ENCODE peak calls at places on chromosome 18, in five cellular contexts. K is sigmoid colon, S is breast epithelium, D is transverse colon, Q is stomach. B is an unnamed sample. For H3K9me3 and H3K4me1, the result is how much of the 10 kb centered on the place peaks cover.

GRCh38 chr18:77131652-77132368 is 773 bp downstream of the MBP start:
- DNase-seq in S (peak), D (peak), K (peak), Q (peak), B (peak)

GRCh38 chr18:58381676-58382411 is 247.0 kb downstream of the ALPK2 start:
- DNase-seq in Q (no peak), S (no peak), D (no peak), K (no peak), B (no peak)

GRCh38 chr18:62187543-62188378 is 706 bp downstream of the RELCH start:
- DNase-seq in K (no peak), Q (peak), S (no peak), D (peak), B (no peak)

GRCh38 chr18:2304378-2305175 is 266.7 kb downstream of the METTL4 start:
- DNase-seq in Q (no peak), K (no peak), D (no peak), S (no peak), B (no peak)

GRCh38 chr18:40607741-40608140 is 1347.3 kb upstream of the PIK3C3 start:
- DNase-seq in K (no peak), S (no peak), D (no peak), Q (no peak), B (no peak)

GRCh38 chr18:30175621-30176225 is 866.8 kb downstream of the DSC3 start:
- DNase-seq in S (no peak), K (no peak), D (no peak), Q (no peak), B (no peak)

GRCh38 chr18:76771132-76771824 is 51.1 kb upstream of the ZNF236 start:
- DNase-seq in K (no peak), D (no peak), S (no peak), Q (no peak), B (no peak)

GRCh38 chr18:74478316-74478715 is 17.8 kb upstream of the CNDP2 start:
- DNase-seq in D (no peak), Q (no peak), S (no peak), K (no peak), B (no peak)

GRCh38 chr18:58269931-58270330 is 225.9 kb downstream of the NEDD4L start:
- DNase-seq in K (no peak), D (no peak), S (no peak), Q (peak), B (no peak)

GRCh38 chr18:36519358-36519757 is 221.8 kb downstream of the FHOD3 start:
- DNase-seq in K (no peak), D (no peak), Q (no peak), S (no peak), B (no peak)

GRCh38 chr18:41347057-41347456 is 608.0 kb upstream of the PIK3C3 start:
- DNase-seq in Q (no peak), S (no peak), K (no peak), D (no peak), B (no peak)

GRCh38 chr18:12639990-12640880 is 17.7 kb downstream of the SPIRE1 start:
- DNase-seq in K (no peak), S (no peak), D (no peak), Q (no peak), B (no peak)

GRCh38 chr18:29661924-29662323 is 1380.6 kb downstream of the DSC3 start:
- DNase-seq in D (no peak), K (no peak), S (no peak), Q (no peak), B (no peak)

GRCh38 chr18:74570266-74570665 is 27.4 kb upstream of the ZNF407 start:
- DNase-seq in D (no peak), K (no peak), S (no peak), Q (no peak), B (no peak)

GRCh38 chr18:68840554-68841263 is 42.8 kb downstream of the CCDC102B start:
- DNase-seq in Q (no peak), S (no peak), K (peak), D (no peak), B (no peak)

GRCh38 chr18:79949571-79950439 is 1.6 kb downstream of the SLC66A2 start:
- DNase-seq in D (peak), S (peak), K (peak), Q (peak), B (peak)

GRCh38 chr18:63319383-63320040 is at the start of gene BCL2:
- DNase-seq in D (peak), K (peak), Q (no peak), S (no peak), B (no peak)

GRCh38 chr18:22045221-22045918 is 124.0 kb upstream of the GATA6 start:
- DNase-seq in K (no peak), D (peak), S (no peak), Q (peak), B (no peak)

GRCh38 chr18:69727912-69728572 is 219.6 kb downstream of the CD226 start:
- DNase-seq in K (no peak), Q (no peak), S (no peak), D (no peak), B (no peak)

GRCh38 chr18:73199151-73199550 is 331.4 kb upstream of the NETO1 start:
- DNase-seq in K (no peak), D (no peak), Q (no peak), S (no peak), B (no peak)

GRCh38 chr18:74382481-74382880 is 66.8 kb downstream of the C18orf63 start:
- DNase-seq in S (no peak), Q (no peak), D (no peak), K (no peak), B (no peak)

GRCh38 chr18:34322365-34323289 is 97.9 kb upstream of the NOL4 start:
- DNase-seq in K (no peak), Q (peak), S (no peak), D (peak), B (no peak)

GRCh38 chr18:63439334-63439733 is 17.1 kb upstream of the VPS4B start:
- DNase-seq in D (peak), Q (peak), S (no peak), K (peak), B (no peak)

GRCh38 chr18:21997207-21998143 is 171.9 kb upstream of the GATA6 start:
- DNase-seq in K (no peak), S (no peak), D (no peak), Q (no peak), B (no peak)

GRCh38 chr18:25875574-25875973 is 214.8 kb downstream of the SS18 start:
- DNase-seq in S (no peak), K (no peak), Q (no peak), D (no peak), B (no peak)

GRCh38 chr18:42131044-42131939 is 176.3 kb downstream of the PIK3C3 start:
- DNase-seq in Q (no peak), D (peak), K (no peak), S (no peak), B (peak)

GRCh38 chr18:75070235-75070624 is 138.7 kb downstream of the PTGR3 start:
- DNase-seq in Q (no peak), D (no peak), S (no peak), K (no peak), B (peak)

GRCh38 chr18:30730915-30731314 is 311.6 kb downstream of the DSC3 start:
- DNase-seq in D (no peak), K (no peak), Q (no peak), S (no peak), B (peak)

GRCh38 chr18:34495434-34495833 is 214.7 kb upstream of the DTNA start:
- DNase-seq in S (no peak), D (no peak), K (no peak), Q (no peak), B (no peak)

GRCh38 chr18:75034937-75035336 is 174.0 kb downstream of the PTGR3 start:
- DNase-seq in D (no peak), Q (no peak), K (no peak), S (no peak), B (no peak)

GRCh38 chr18:11005528-11005927 is 143.8 kb downstream of the PIEZO2 start:
- DNase-seq in Q (peak), D (peak), K (peak), S (no peak), B (no peak)

GRCh38 chr18:3458952-3459853 is 9.2 kb downstream of the TGIF1 start:
- DNase-seq in D (no peak), S (no peak), K (no peak), Q (no peak), B (no peak)

GRCh38 chr18:39701839-39702238 is 2136.2 kb upstream of the CELF4 start:
- DNase-seq in K (no peak), D (no peak), S (no peak), Q (no peak), B (no peak)

GRCh38 chr18:2994603-2995432 is 18.1 kb downstream of the LPIN2 start:
- DNase-seq in S (no peak), Q (no peak), D (peak), K (no peak), B (peak)

GRCh38 chr18:74733592-74733991 is 135.9 kb downstream of the ZNF407 start:
- DNase-seq in S (no peak), Q (no peak), D (no peak), K (no peak), B (no peak)

GRCh38 chr18:75784413-75784812 is 356.9 kb upstream of the SMIM21 start:
- DNase-seq in Q (no peak), D (no peak), S (no peak), K (no peak), B (no peak)

GRCh38 chr18:72965616-72966015 is 97.8 kb upstream of the NETO1 start:
- DNase-seq in S (no peak), Q (no peak), K (no peak), D (no peak), B (no peak)

GRCh38 chr18:42760290-42760689 is 355.2 kb downstream of the RIT2 start:
- DNase-seq in K (no peak), D (no peak), Q (no peak), S (no peak), B (no peak)

GRCh38 chr18:79405019-79405780 is 9.5 kb downstream of the NFATC1 start:
- DNase-seq in K (no peak), S (no peak), D (no peak), Q (no peak), B (peak)

GRCh38 chr18:71008257-71008656 is 719.4 kb downstream of the SOCS6 start:
- DNase-seq in Q (no peak), S (no peak), D (no peak), K (no peak), B (no peak)
- H3K9me3 ChIP-seq in Q (under half), S (under half), D (under half), K (under half), B (under half)

GRCh38 chr18:8366656-8367055 is 242.6 kb upstream of the RAB12 start:
- DNase-seq in D (no peak), S (no peak), Q (no peak), K (no peak), B (no peak)
- TF ChIP-seq POLR2AphosphoS5 in D (no peak), S (no peak), Q (no peak), K (no peak), B (no peak)

GRCh38 chr18:9103488-9103887 is 989 bp downstream of the NDUFV2 start:
- DNase-seq in K (no peak), S (no peak), Q (no peak), D (no peak), B (no peak)
- H3K4me1 ChIP-seq in K (half or more), S (under half), Q (under half), D (under half), B (half or more)

DNA sequence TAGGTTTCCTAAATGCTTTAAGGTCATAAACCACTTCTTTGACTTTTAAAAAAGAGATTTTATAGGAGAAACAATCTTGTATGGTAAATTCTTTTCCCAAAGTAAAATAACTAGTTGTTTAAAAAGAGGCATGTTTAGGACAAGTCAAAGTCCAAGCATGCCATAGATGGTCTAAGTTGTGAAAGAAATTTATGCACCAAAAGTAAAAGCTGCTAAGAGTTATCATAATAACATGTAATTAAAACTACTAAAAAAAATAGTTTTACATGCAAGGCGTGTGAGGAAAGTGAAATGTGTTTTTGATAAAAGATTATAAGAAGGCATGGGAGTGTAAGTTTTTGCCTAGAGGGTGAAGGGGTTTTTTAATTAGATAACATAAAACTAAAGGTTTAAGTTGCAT is 22.5 kb downstream of the FAM210A start:
- DNase-seq in S (no peak), K (no peak), D (no peak), Q (no peak), B (no peak)
- H3K9me3 ChIP-seq in S (under half), K (under half), D (under half), Q (under half), B (under half)

GRCh38 chr18:48662021-48662661 is 123.3 kb downstream of the CTIF start:
- DNase-seq in S (no peak), D (no peak), K (peak), Q (peak), B (no peak)
- TF ChIP-seq POLR2AphosphoS5 in S (no peak), D (no peak), K (no peak), Q (no peak), B (no peak)

GRCh38 chr18:55316615-55317184 is 271.3 kb downstream of the TCF4 start:
- DNase-seq in K (no peak), Q (no peak), D (no peak), S (no peak), B (no peak)
- H3K4me1 ChIP-seq in K (under half), Q (under half), D (under half), S (under half), B (half or more)

DNA sequence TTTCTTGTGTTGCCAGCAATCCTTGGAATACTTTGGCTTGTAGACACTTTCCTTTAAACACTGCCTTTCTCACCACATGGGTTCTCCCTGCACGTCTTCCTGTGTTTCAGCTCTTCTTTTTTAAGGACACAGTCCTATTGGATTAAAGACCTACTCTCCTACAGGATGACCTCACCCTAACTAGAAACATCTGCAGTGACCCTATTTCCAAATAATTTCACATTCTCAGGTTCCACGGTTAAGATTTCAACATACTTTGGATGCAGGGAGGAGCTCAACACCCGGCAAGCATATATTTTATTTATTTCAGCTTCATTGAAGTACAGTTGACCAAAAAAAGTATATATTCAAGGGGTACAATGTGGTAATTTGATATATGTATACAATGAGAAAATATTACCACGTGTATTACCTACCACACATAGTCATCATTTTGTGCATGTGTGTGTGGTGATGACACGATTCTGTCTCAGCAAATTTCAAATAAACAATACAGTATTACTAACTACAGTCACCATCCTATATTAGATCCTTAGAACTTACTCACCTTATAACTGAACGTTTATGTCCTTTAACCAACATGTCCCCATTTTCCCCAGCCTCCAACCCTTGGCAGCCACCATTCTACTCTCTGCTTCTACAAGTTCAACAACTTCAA is 745.0 kb downstream of the CBLN2 start:
- DNase-seq in Q (no peak), S (no peak), K (no peak), D (no peak), B (no peak)
- H3K9me3 ChIP-seq in Q (under half), S (under half), K (under half), D (under half), B (under half)

DNA sequence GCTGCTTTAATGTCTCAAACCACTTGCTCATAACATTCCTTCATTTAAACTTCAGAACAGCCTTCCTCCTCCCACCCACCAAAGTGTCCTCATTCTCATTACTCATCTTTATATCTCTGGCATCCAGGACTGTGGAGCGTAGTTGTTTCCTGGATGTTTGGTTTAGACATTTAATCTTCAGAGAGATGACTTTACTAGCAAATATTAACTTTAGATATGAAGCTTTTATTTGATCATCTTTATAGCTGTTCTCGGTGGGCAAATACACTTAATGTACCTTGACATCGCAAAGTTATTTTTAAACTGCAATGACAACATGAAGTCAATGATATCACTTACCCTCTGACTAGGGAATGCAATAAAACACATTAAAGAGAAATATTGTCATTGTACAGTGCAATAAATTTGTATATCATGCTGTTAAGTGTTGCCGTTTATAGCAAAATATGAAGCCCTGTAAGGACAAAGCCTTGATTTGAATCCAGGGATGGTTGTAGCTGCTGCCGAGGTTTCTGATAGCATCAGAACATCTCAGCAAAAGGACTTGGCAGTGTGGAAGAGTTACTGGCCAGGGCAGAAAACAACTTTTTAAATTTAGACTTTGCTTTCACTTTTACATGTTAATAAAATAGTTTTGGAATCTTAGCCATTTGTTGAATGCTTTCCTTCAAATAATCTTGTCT is 4.6 kb upstream of the LAMA3 start:
- DNase-seq in S (no peak), K (no peak), D (no peak), Q (no peak), B (no peak)
- TF ChIP-seq POLR2AphosphoS5 in S (no peak), K (peak), D (peak), Q (no peak), B (no peak)